ENCODE peak calls at places on chromosomes 4 and X, in four cellular contexts. One of them, this sample, is unnamed.

GRCh38 chr4:1562771-1563170 is 121.3 kb downstream of the FAM53A start:
- DNase-seq in GM23248: no peak
- DNase-seq in IMR-90: no peak
- DNase-seq in neural progenitor cell: no peak
- DNase-seq in this sample: no peak

GRCh38 chrX:120136128-120136527 is 20.4 kb upstream of the RHOXF1 start:
- DNase-seq in GM23248: no peak
- DNase-seq in IMR-90: no peak
- DNase-seq in neural progenitor cell: no peak
- DNase-seq in this sample: no peak

GRCh38 chr4:159765402-159765801 is 662.5 kb downstream of the RAPGEF2 start:
- DNase-seq in GM23248: peak
- DNase-seq in IMR-90: no peak
- DNase-seq in neural progenitor cell: no peak
- DNase-seq in this sample: peak

GRCh38 chrX:1451676-1452496 is 823 bp downstream of the ASMTL start:
- DNase-seq in GM23248: no peak
- DNase-seq in IMR-90: no peak
- DNase-seq in neural progenitor cell: peak
- DNase-seq in this sample: no peak

GRCh38 chr4:86283341-86283740 is 76.5 kb downstream of the MAPK10 start:
- DNase-seq in GM23248: no peak
- DNase-seq in IMR-90: no peak
- DNase-seq in neural progenitor cell: no peak
- DNase-seq in this sample: no peak

GRCh38 chrX:20309796-20310195 is 43.1 kb upstream of the RPS6KA3 start:
- DNase-seq in GM23248: peak
- DNase-seq in IMR-90: peak
- DNase-seq in neural progenitor cell: no peak
- DNase-seq in this sample: peak

GRCh38 chrX:108699368-108699767 is 37.0 kb downstream of the IRS4 start:
- DNase-seq in GM23248: peak
- DNase-seq in IMR-90: peak
- DNase-seq in neural progenitor cell: peak
- DNase-seq in this sample: peak

GRCh38 chr4:118775405-118775804 is 60.5 kb downstream of the SEC24D start:
- DNase-seq in GM23248: no peak
- DNase-seq in IMR-90: no peak
- DNase-seq in neural progenitor cell: no peak
- DNase-seq in this sample: no peak

GRCh38 chr4:4379540-4380087 is 7.3 kb upstream of the NSG1 start:
- DNase-seq in GM23248: no peak
- DNase-seq in IMR-90: no peak
- DNase-seq in neural progenitor cell: no peak
- DNase-seq in this sample: no peak

GRCh38 chr4:185218312-185218711 is 8.9 kb downstream of the SNX25 start:
- DNase-seq in GM23248: no peak
- DNase-seq in IMR-90: no peak
- DNase-seq in neural progenitor cell: no peak
- DNase-seq in this sample: no peak

GRCh38 chrX:80792205-80792604 is 17.5 kb downstream of the BRWD3 start:
- DNase-seq in GM23248: no peak
- DNase-seq in IMR-90: peak
- DNase-seq in neural progenitor cell: no peak
- DNase-seq in this sample: peak

GRCh38 chr4:153937289-153937688 is 148.4 kb upstream of the SFRP2 start:
- DNase-seq in GM23248: no peak
- DNase-seq in IMR-90: no peak
- DNase-seq in neural progenitor cell: no peak
- DNase-seq in this sample: no peak

GRCh38 chr4:40228497-40229365 is 31.9 kb downstream of the RHOH start:
- DNase-seq in GM23248: peak
- DNase-seq in IMR-90: no peak
- DNase-seq in neural progenitor cell: peak
- DNase-seq in this sample: no peak

GRCh38 chrX:153504445-153505016 is 9.8 kb downstream of the BGN start:
- DNase-seq in GM23248: no peak
- DNase-seq in IMR-90: no peak
- DNase-seq in neural progenitor cell: no peak
- DNase-seq in this sample: no peak

GRCh38 chr4:123415977-123416376 is 19.4 kb downstream of the SPRY1 start:
- DNase-seq in GM23248: peak
- DNase-seq in IMR-90: peak
- DNase-seq in neural progenitor cell: no peak
- DNase-seq in this sample: no peak

GRCh38 chr4:107603430-107603829 is 116.6 kb downstream of the PAPSS1 start:
- DNase-seq in GM23248: peak
- DNase-seq in IMR-90: peak
- DNase-seq in neural progenitor cell: no peak
- DNase-seq in this sample: peak

GRCh38 chr4:156538210-156538609 is 433.4 kb downstream of the PDGFC start:
- DNase-seq in GM23248: no peak
- DNase-seq in IMR-90: no peak
- DNase-seq in neural progenitor cell: no peak
- DNase-seq in this sample: peak

GRCh38 chr4:89306486-89307184 is 965 bp downstream of the GPRIN3 start:
- DNase-seq in GM23248: no peak
- DNase-seq in IMR-90: no peak
- DNase-seq in neural progenitor cell: no peak
- DNase-seq in this sample: no peak

GRCh38 chrX:42143866-42144592 is 220.7 kb upstream of the CASK start:
- DNase-seq in GM23248: no peak
- DNase-seq in IMR-90: no peak
- DNase-seq in neural progenitor cell: no peak
- DNase-seq in this sample: no peak

GRCh38 chr4:86960557-86960959 is 25.7 kb downstream of the AFF1 start:
- DNase-seq in GM23248: peak
- DNase-seq in IMR-90: peak
- DNase-seq in neural progenitor cell: peak
- DNase-seq in this sample: peak

GRCh38 chrX:46575991-46576392 is 2.4 kb downstream of the CHST7 start:
- DNase-seq in GM23248: peak
- DNase-seq in IMR-90: peak
- DNase-seq in neural progenitor cell: peak
- DNase-seq in this sample: peak

GRCh38 chr4:140689628-140690027 is 66.6 kb downstream of the TBC1D9 start:
- DNase-seq in GM23248: no peak
- DNase-seq in IMR-90: no peak
- DNase-seq in neural progenitor cell: no peak
- DNase-seq in this sample: no peak

GRCh38 chr4:108433832-108434231 is 186.5 kb upstream of the RPL34 start:
- DNase-seq in GM23248: peak
- DNase-seq in IMR-90: peak
- DNase-seq in neural progenitor cell: no peak
- DNase-seq in this sample: peak

GRCh38 chrX:38311743-38312142 is 15.6 kb downstream of the RPGR start:
- DNase-seq in GM23248: no peak
- DNase-seq in IMR-90: no peak
- DNase-seq in neural progenitor cell: no peak
- DNase-seq in this sample: peak

GRCh38 chrX:106415276-106415895 is 196.4 kb upstream of the RADX start:
- DNase-seq in GM23248: peak
- DNase-seq in IMR-90: peak
- DNase-seq in neural progenitor cell: peak
- DNase-seq in this sample: peak

GRCh38 chr4:38050560-38051350 is 90.6 kb downstream of the PTTG2 start:
- DNase-seq in GM23248: peak
- DNase-seq in IMR-90: peak
- DNase-seq in neural progenitor cell: no peak
- DNase-seq in this sample: peak

GRCh38 chr4:128565565-128566186 is 243.8 kb upstream of the JADE1 start:
- DNase-seq in GM23248: peak
- DNase-seq in IMR-90: no peak
- DNase-seq in neural progenitor cell: peak
- DNase-seq in this sample: peak

GRCh38 chr4:186904104-186904503 is 180.4 kb upstream of the FAT1 start:
- DNase-seq in GM23248: peak
- DNase-seq in IMR-90: peak
- DNase-seq in neural progenitor cell: no peak
- DNase-seq in this sample: peak

GRCh38 chr4:87633239-87633638 is 16.8 kb upstream of the DMP1 start:
- DNase-seq in GM23248: peak
- DNase-seq in IMR-90: peak
- DNase-seq in neural progenitor cell: no peak
- DNase-seq in this sample: peak

GRCh38 chr4:54333657-54334056 is 104.6 kb downstream of the PDGFRA start:
- DNase-seq in GM23248: no peak
- DNase-seq in IMR-90: no peak
- DNase-seq in neural progenitor cell: peak
- DNase-seq in this sample: no peak

GRCh38 chr4:15894923-15895411 is 43.6 kb downstream of the FGFBP1 start:
- DNase-seq in GM23248: peak
- DNase-seq in IMR-90: peak
- DNase-seq in neural progenitor cell: no peak
- DNase-seq in this sample: no peak

GRCh38 chr4:101400096-101400495 is 52.8 kb upstream of the PPP3CA start:
- DNase-seq in GM23248: peak
- DNase-seq in IMR-90: peak
- DNase-seq in neural progenitor cell: no peak
- DNase-seq in this sample: peak

GRCh38 chrX:73127700-73128241 is 48.5 kb upstream of the PABPC1L2A start:
- DNase-seq in GM23248: no peak
- DNase-seq in IMR-90: no peak
- DNase-seq in neural progenitor cell: peak
- DNase-seq in this sample: no peak

GRCh38 chr4:5980436-5981155 is 37.6 kb downstream of the C4orf50 start:
- DNase-seq in GM23248: no peak
- DNase-seq in IMR-90: no peak
- DNase-seq in neural progenitor cell: no peak
- DNase-seq in this sample: peak

GRCh38 chrX:13091111-13091765 is 46.8 kb upstream of the FAM9C start:
- DNase-seq in GM23248: no peak
- DNase-seq in IMR-90: no peak
- DNase-seq in neural progenitor cell: no peak
- DNase-seq in this sample: peak

GRCh38 chrX:70313503-70313902 is 23.6 kb downstream of the KIF4A start:
- DNase-seq in GM23248: peak
- DNase-seq in IMR-90: peak
- DNase-seq in neural progenitor cell: no peak
- DNase-seq in this sample: peak

GRCh38 chrX:46683023-46683422 is 75.9 kb downstream of the SLC9A7 start:
- DNase-seq in GM23248: peak
- DNase-seq in IMR-90: peak
- DNase-seq in neural progenitor cell: no peak
- DNase-seq in this sample: peak

GRCh38 chrX:39836802-39837420 is 260.8 kb downstream of the BCOR start:
- DNase-seq in GM23248: no peak
- DNase-seq in IMR-90: no peak
- DNase-seq in neural progenitor cell: no peak
- DNase-seq in this sample: no peak
- H2AFZ ChIP-seq in GM23248: no peak
- H2AFZ ChIP-seq in IMR-90: no peak
- H2AFZ ChIP-seq in neural progenitor cell: no peak
- H2AFZ ChIP-seq in this sample: no peak

GRCh38 chrX:132795211-132795610 is 163.2 kb downstream of the HS6ST2 start:
- DNase-seq in GM23248: no peak
- DNase-seq in IMR-90: no peak
- DNase-seq in neural progenitor cell: peak
- DNase-seq in this sample: no peak
- H3K27ac ChIP-seq in GM23248: no peak
- H3K27ac ChIP-seq in IMR-90: no peak
- H3K27ac ChIP-seq in neural progenitor cell: no peak
- H3K27ac ChIP-seq in this sample: no peak

GRCh38 chrX:129954804-129955203 is 27.6 kb upstream of the BCORL1 start:
- DNase-seq in GM23248: no peak
- DNase-seq in IMR-90: no peak
- DNase-seq in neural progenitor cell: no peak
- DNase-seq in this sample: no peak

GRCh38 chrX:129953881-129954280 is 28.6 kb upstream of the BCORL1 start:
- DNase-seq in GM23248: no peak
- DNase-seq in IMR-90: no peak
- DNase-seq in neural progenitor cell: peak
- DNase-seq in this sample: no peak

GRCh38 chrX:129955682-129956081 is 26.8 kb upstream of the BCORL1 start:
- DNase-seq in GM23248: no peak
- DNase-seq in IMR-90: no peak
- DNase-seq in neural progenitor cell: no peak
- DNase-seq in this sample: no peak

GRCh38 chrX:129956145-129956544 is 26.3 kb upstream of the BCORL1 start:
- DNase-seq in GM23248: no peak
- DNase-seq in IMR-90: no peak
- DNase-seq in neural progenitor cell: no peak
- DNase-seq in this sample: no peak

DNA sequence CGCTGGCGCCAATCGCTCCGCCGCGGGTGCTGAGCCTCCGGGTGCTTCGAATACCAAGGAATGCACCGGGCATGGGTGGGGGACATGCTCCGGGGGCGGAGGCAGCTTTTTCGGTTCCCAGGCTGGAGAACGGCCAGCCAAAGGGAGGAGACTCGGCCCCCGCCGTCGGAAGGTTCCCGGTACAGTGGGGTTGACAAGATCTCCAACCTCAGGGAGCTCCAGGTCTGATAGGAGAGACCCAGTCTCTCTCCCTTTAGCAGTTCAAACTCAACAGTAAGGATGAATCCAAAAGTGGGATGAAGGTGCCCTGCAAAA is 29.1 kb upstream of the BCORL1 start:
- DNase-seq in GM23248: no peak
- DNase-seq in IMR-90: no peak
- DNase-seq in neural progenitor cell: no peak
- DNase-seq in this sample: no peak
- H3K9ac ChIP-seq in GM23248: no peak
- H3K9ac ChIP-seq in IMR-90: no peak
- H3K9ac ChIP-seq in neural progenitor cell: no peak
- H3K9ac ChIP-seq in this sample: no peak

DNA sequence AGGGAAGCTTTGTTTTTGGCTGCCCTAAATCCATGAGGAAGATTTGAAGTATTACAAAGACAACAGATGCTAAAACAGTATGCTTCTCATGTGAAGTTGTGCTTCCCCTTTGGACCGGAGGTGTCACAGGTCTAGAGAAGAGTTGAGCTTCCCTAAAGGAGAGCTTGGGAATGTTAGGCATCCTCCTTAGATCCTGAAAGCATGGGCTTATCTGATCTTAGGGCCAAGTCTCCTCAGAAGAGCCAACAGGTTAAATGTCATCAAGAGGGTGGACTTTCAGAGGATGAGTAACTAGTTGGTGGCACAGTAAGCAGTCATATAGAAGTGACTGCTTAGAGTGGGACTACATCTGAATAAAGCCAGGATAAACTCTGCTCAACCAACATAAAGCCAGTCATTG is 205.4 kb downstream of the RPA4 start:
- DNase-seq in GM23248: no peak
- DNase-seq in IMR-90: no peak
- DNase-seq in neural progenitor cell: no peak
- DNase-seq in this sample: no peak
- H2AFZ ChIP-seq in GM23248: no peak
- H2AFZ ChIP-seq in IMR-90: no peak
- H2AFZ ChIP-seq in neural progenitor cell: no peak
- H2AFZ ChIP-seq in this sample: no peak